ENCODE peak calls at places on chromosomes 5 and 9, in six cellular contexts. I, Q, R, Y, U and D are unnamed samples.

GRCh38 chr5:126508251-126508961 is 85.2 kb downstream of the GRAMD2B start:
- DNase-seq in I (no peak), Q (no peak), R (no peak), Y (no peak), U (no peak), D (no peak)

GRCh38 chr5:169243651-169244422 is 57.1 kb downstream of the SLIT3 start:
- DNase-seq in I (no peak), Q (no peak), R (no peak), Y (no peak), U (no peak), D (no peak)

GRCh38 chr5:35162848-35163770 is 67.2 kb downstream of the PRLR start:
- DNase-seq in I (no peak), Q (no peak), R (no peak), Y (no peak), U (no peak), D (no peak)

GRCh38 chr5:145975361-145976066 is 39.1 kb downstream of the SH3RF2 start:
- DNase-seq in I (peak; percentile 86), Q (no peak), R (no peak), Y (no peak), U (peak; percentile 13), D (peak; percentile 96)

GRCh38 chr5:60633336-60633735 is 66.6 kb downstream of the DEPDC1B start:
- DNase-seq in I (peak; percentile 90), Q (no peak), R (no peak), Y (no peak), U (no peak), D (peak; percentile 79)

GRCh38 chr5:160353379-160353778 is 17.0 kb downstream of the C1QTNF2 start:
- DNase-seq in I (peak; percentile 40), Q (no peak), R (peak; percentile 54), Y (no peak), U (no peak), D (no peak)

GRCh38 chr9:3916420-3916819 is 383.4 kb downstream of the GLIS3 start:
- DNase-seq in I (no peak), Q (no peak), R (no peak), Y (no peak), U (no peak), D (no peak)

GRCh38 chr9:113997610-113998009 is 80.5 kb downstream of the AMBP start:
- DNase-seq in I (no peak), Q (no peak), R (no peak), Y (peak; percentile 23), U (peak; percentile 8), D (no peak)

GRCh38 chr9:117407436-117408022 is 7.3 kb downstream of the ASTN2 start:
- DNase-seq in I (no peak), Q (no peak), R (no peak), Y (no peak), U (no peak), D (no peak)

GRCh38 chr5:149341846-149342245 is 3.5 kb upstream of the GRPEL2 start:
- DNase-seq in I (no peak), Q (no peak), R (no peak), Y (no peak), U (no peak), D (no peak)

GRCh38 chr5:57422993-57423392 is 59.6 kb downstream of the ACTBL2 start:
- DNase-seq in I (no peak), Q (peak; percentile 55), R (peak; percentile 82), Y (no peak), U (no peak), D (no peak)

GRCh38 chr9:133205996-133206931 is 2.8 kb downstream of the OBP2B start:
- DNase-seq in I (no peak), Q (no peak), R (no peak), Y (no peak), U (no peak), D (no peak)

GRCh38 chr5:96657068-96657467 is 5.1 kb upstream of the CAST start:
- DNase-seq in I (peak; percentile 84), Q (no peak), R (no peak), Y (no peak), U (peak; percentile 20), D (peak; percentile 95)

GRCh38 chr9:31137151-31137849 is 1247.1 kb upstream of the ACO1 start:
- DNase-seq in I (peak; percentile 72), Q (no peak), R (no peak), Y (no peak), U (no peak), D (peak; percentile 76)

GRCh38 chr9:132647355-132647754 is 22.4 kb downstream of the DDX31 start:
- DNase-seq in I (no peak), Q (no peak), R (no peak), Y (no peak), U (no peak), D (peak; percentile 99)

GRCh38 chr9:114156658-114157421 is 1.5 kb downstream of the COL27A1 start:
- DNase-seq in I (peak; percentile 44), Q (peak; percentile 63), R (peak; percentile 69), Y (peak; percentile 64), U (peak; percentile 75), D (peak; percentile 74)

GRCh38 chr5:168088415-168089165 is 202.9 kb upstream of the WWC1 start:
- DNase-seq in I (no peak), Q (no peak), R (no peak), Y (no peak), U (no peak), D (no peak)

GRCh38 chr9:35658894-35659220 is 765 bp downstream of the CCDC107 start:
- DNase-seq in I (peak; percentile 90), Q (peak; percentile 44), R (peak; percentile 58), Y (no peak), U (peak; percentile 54), D (peak; percentile 44)

GRCh38 chr9:120755827-120756434 is 37.3 kb downstream of the FBXW2 start:
- DNase-seq in I (peak; percentile 12), Q (no peak), R (no peak), Y (peak; percentile 85), U (peak; percentile 59), D (peak; percentile 55)

GRCh38 chr5:132011561-132012384 is at the start of gene ACSL6:
- DNase-seq in I (peak; percentile 39), Q (peak; percentile 51), R (peak; percentile 44), Y (peak; percentile 75), U (peak; percentile 8), D (no peak)

GRCh38 chr5:73419414-73420390 is 28.9 kb downstream of the FOXD1 start:
- DNase-seq in I (peak; percentile 61), Q (no peak), R (no peak), Y (peak; percentile 76), U (no peak), D (peak; percentile 45)

GRCh38 chr9:123669355-123669754 is 260.6 kb downstream of the DENND1A start:
- DNase-seq in I (no peak), Q (no peak), R (no peak), Y (no peak), U (no peak), D (no peak)

GRCh38 chr9:4691794-4692193 is 12.4 kb downstream of the CDC37L1 start:
- DNase-seq in I (no peak), Q (no peak), R (no peak), Y (no peak), U (no peak), D (no peak)

GRCh38 chr5:112548246-112548982 is 129.3 kb upstream of the EPB41L4A start:
- DNase-seq in I (peak; percentile 64), Q (no peak), R (no peak), Y (no peak), U (no peak), D (peak; percentile 95)

GRCh38 chr5:127876384-127876783 is 173.2 kb downstream of the CCDC192 start:
- DNase-seq in I (no peak), Q (no peak), R (no peak), Y (no peak), U (no peak), D (no peak)

GRCh38 chr9:129008986-129009583 is 19.0 kb downstream of the SH3GLB2 start:
- DNase-seq in I (no peak), Q (no peak), R (no peak), Y (no peak), U (no peak), D (no peak)
- H3K36me3 ChIP-seq in I (peaks cover 30% of the 10 kb centered on the region), Q (peaks cover 98% of the 10 kb centered on the region), R (peaks cover 78% of the 10 kb centered on the region), Y (peaks cover 59% of the 10 kb centered on the region), U (no peaks in the 10 kb centered on the region), D (peaks cover 41% of the 10 kb centered on the region)

DNA sequence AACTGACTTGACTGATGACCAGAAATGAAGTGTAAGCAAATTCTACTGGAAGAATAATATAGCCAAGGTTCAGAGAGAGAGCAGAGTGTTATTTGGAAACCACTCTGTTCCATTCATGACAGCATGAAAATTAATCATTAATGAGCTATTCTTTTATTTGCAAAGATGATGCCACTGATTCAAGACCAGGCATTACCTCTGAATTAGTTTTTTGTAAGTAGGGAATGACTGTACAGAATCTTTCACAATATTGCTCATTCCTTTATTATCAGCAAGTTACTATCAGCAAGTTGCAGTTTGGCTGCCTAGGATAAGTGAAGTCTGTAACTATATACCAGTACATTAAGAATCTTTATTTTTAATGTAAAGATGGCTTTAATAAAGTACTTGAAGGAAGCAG is 75.1 kb upstream of the RGMB start:
- DNase-seq in I (no peak), Q (no peak), R (no peak), Y (no peak), U (no peak), D (peak; percentile 7)
- H3K36me3 ChIP-seq in I (no peaks in the 10 kb centered on the region), Q (no peaks in the 10 kb centered on the region), R (no peaks in the 10 kb centered on the region), Y (no peaks in the 10 kb centered on the region), U (no peaks in the 10 kb centered on the region), D (no peaks in the 10 kb centered on the region)

GRCh38 chr5:43298459-43298858 is 14.8 kb downstream of the HMGCS1 start:
- DNase-seq in I (no peak), Q (no peak), R (no peak), Y (no peak), U (no peak), D (no peak)

GRCh38 chr5:43290726-43291125 is 22.5 kb downstream of the HMGCS1 start:
- DNase-seq in I (no peak), Q (no peak), R (no peak), Y (no peak), U (no peak), D (no peak)

GRCh38 chr5:43294226-43294625 is 19.0 kb downstream of the HMGCS1 start:
- DNase-seq in I (no peak), Q (no peak), R (no peak), Y (no peak), U (no peak), D (peak; percentile 36)

GRCh38 chr5:43296835-43297234 is 16.4 kb downstream of the HMGCS1 start:
- DNase-seq in I (no peak), Q (no peak), R (no peak), Y (no peak), U (no peak), D (no peak)

GRCh38 chr5:43295202-43295601 is 18.0 kb downstream of the HMGCS1 start:
- DNase-seq in I (no peak), Q (no peak), R (no peak), Y (no peak), U (no peak), D (no peak)
- H3K36me3 ChIP-seq in I (peaks cover 58% of the 10 kb centered on the region), Q (peaks cover 91% of the 10 kb centered on the region), R (peaks cover 92% of the 10 kb centered on the region), Y (peaks cover 89% of the 10 kb centered on the region), U (no peaks in the 10 kb centered on the region), D (peaks cover 55% of the 10 kb centered on the region)

GRCh38 chr5:171390883-171391677 is 3.4 kb downstream of the NPM1 start:
- DNase-seq in I (no peak), Q (no peak), R (no peak), Y (no peak), U (no peak), D (no peak)
- H3K36me3 ChIP-seq in I (peaks cover 84% of the 10 kb centered on the region), Q (peaks cover 60% of the 10 kb centered on the region), R (peaks cover 52% of the 10 kb centered on the region), Y (peaks cover 77% of the 10 kb centered on the region), U (no peaks in the 10 kb centered on the region), D (peaks cover 57% of the 10 kb centered on the region)

DNA sequence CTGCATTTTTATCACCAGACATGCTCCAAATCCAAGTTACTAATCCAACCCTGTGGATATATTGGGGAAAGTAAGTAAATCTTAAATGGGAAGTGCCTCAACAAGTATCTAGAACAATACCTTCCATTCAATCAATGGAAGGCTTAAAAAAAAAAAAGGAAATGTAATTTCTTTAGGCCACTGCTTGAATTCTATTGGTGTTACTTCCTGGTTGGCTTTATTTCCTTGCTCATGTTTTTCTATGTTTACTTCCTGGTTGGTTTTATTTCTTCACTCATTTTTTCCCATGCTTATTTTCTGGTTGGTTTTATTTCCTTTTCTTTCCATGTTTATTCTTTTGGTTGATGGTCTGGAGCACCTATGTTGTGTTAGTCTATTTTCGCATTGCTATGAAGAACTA is 363.9 kb downstream of the KDM4C start:
- DNase-seq in I (no peak), Q (no peak), R (no peak), Y (no peak), U (no peak), D (no peak)
- H3K36me3 ChIP-seq in I (no peaks in the 10 kb centered on the region), Q (peaks cover 17% of the 10 kb centered on the region), R (no peaks in the 10 kb centered on the region), Y (no peaks in the 10 kb centered on the region), U (no peaks in the 10 kb centered on the region), D (no peaks in the 10 kb centered on the region)